ENCODE peak calls at places on chromosomes 3 and 15, in nine cellular contexts. One of them, this sample, is unnamed.

GRCh38 chr3:195906865-195907729 is 1.3 kb downstream of the TNK2 start:
- DNase-seq in left ventricle myocardium inferior: no peak
- DNase-seq in CD8-positive, alpha-beta T cell: peak; percentile 77
- DNase-seq in endodermal cell: peak; percentile 77
- DNase-seq in MCF 10A: no peak
- DNase-seq in WERI-Rb-1: no peak
- DNase-seq in Calu3: peak; percentile 60
- DNase-seq in AG09309: no peak
- DNase-seq in psoas muscle: peak; percentile 60
- DNase-seq in this sample: no peak

GRCh38 chr3:5389057-5389456 is 201.6 kb downstream of the EDEM1 start:
- DNase-seq in endodermal cell: no peak
- DNase-seq in psoas muscle: no peak
- DNase-seq in left ventricle myocardium inferior: no peak
- DNase-seq in WERI-Rb-1: no peak
- DNase-seq in MCF 10A: peak; percentile 43
- DNase-seq in CD8-positive, alpha-beta T cell: no peak
- DNase-seq in AG09309: no peak
- DNase-seq in Calu3: peak; percentile 78
- DNase-seq in this sample: peak; percentile 77

GRCh38 chr3:149016669-149017541 is 25.6 kb downstream of the GYG1 start:
- DNase-seq in WERI-Rb-1: no peak
- DNase-seq in left ventricle myocardium inferior: no peak
- DNase-seq in Calu3: no peak
- DNase-seq in psoas muscle: no peak
- DNase-seq in AG09309: peak; percentile 84
- DNase-seq in endodermal cell: no peak
- DNase-seq in CD8-positive, alpha-beta T cell: no peak
- DNase-seq in MCF 10A: peak; percentile 33
- DNase-seq in this sample: peak; percentile 41

GRCh38 chr15:31234815-31235214 is 91.8 kb upstream of the KLF13 start:
- DNase-seq in left ventricle myocardium inferior: no peak
- DNase-seq in AG09309: no peak
- DNase-seq in MCF 10A: no peak
- DNase-seq in endodermal cell: no peak
- DNase-seq in WERI-Rb-1: no peak
- DNase-seq in psoas muscle: no peak
- DNase-seq in Calu3: no peak
- DNase-seq in CD8-positive, alpha-beta T cell: no peak
- DNase-seq in this sample: no peak

GRCh38 chr3:4421121-4421520 is 45.9 kb downstream of the SUMF1 start:
- DNase-seq in MCF 10A: peak; percentile 23
- DNase-seq in Calu3: no peak
- DNase-seq in psoas muscle: no peak
- DNase-seq in endodermal cell: no peak
- DNase-seq in AG09309: no peak
- DNase-seq in WERI-Rb-1: no peak
- DNase-seq in left ventricle myocardium inferior: no peak
- DNase-seq in CD8-positive, alpha-beta T cell: no peak
- DNase-seq in this sample: peak; percentile 60

GRCh38 chr15:85759391-85759790 is 35.3 kb downstream of the KLHL25 start:
- DNase-seq in Calu3: no peak
- DNase-seq in endodermal cell: no peak
- DNase-seq in psoas muscle: no peak
- DNase-seq in MCF 10A: no peak
- DNase-seq in AG09309: no peak
- DNase-seq in left ventricle myocardium inferior: no peak
- DNase-seq in CD8-positive, alpha-beta T cell: no peak
- DNase-seq in WERI-Rb-1: no peak
- DNase-seq in this sample: no peak

GRCh38 chr15:60551147-60551780 is 72.3 kb upstream of the ICE2 start:
- DNase-seq in endodermal cell: no peak
- DNase-seq in Calu3: no peak
- DNase-seq in WERI-Rb-1: no peak
- DNase-seq in AG09309: no peak
- DNase-seq in CD8-positive, alpha-beta T cell: no peak
- DNase-seq in psoas muscle: no peak
- DNase-seq in left ventricle myocardium inferior: no peak
- DNase-seq in MCF 10A: no peak
- DNase-seq in this sample: no peak

GRCh38 chr3:37862712-37863551 is 1.3 kb downstream of the CTDSPL start:
- DNase-seq in left ventricle myocardium inferior: no peak
- DNase-seq in Calu3: peak; percentile 12
- DNase-seq in AG09309: no peak
- DNase-seq in CD8-positive, alpha-beta T cell: no peak
- DNase-seq in MCF 10A: peak; percentile 44
- DNase-seq in WERI-Rb-1: no peak
- DNase-seq in endodermal cell: peak; percentile 67
- DNase-seq in psoas muscle: peak; percentile 29
- DNase-seq in this sample: peak; percentile 9

GRCh38 chr15:22850055-22850454 is 11.6 kb downstream of the NIPA2 start:
- DNase-seq in CD8-positive, alpha-beta T cell: no peak
- DNase-seq in MCF 10A: no peak
- DNase-seq in WERI-Rb-1: no peak
- DNase-seq in psoas muscle: no peak
- DNase-seq in left ventricle myocardium inferior: no peak
- DNase-seq in AG09309: no peak
- DNase-seq in Calu3: no peak
- DNase-seq in endodermal cell: no peak
- DNase-seq in this sample: no peak

GRCh38 chr15:25740438-25741252 is 122.5 kb downstream of the ATP10A start:
- DNase-seq in MCF 10A: no peak
- DNase-seq in WERI-Rb-1: no peak
- DNase-seq in endodermal cell: no peak
- DNase-seq in CD8-positive, alpha-beta T cell: no peak
- DNase-seq in left ventricle myocardium inferior: no peak
- DNase-seq in Calu3: no peak
- DNase-seq in psoas muscle: no peak
- DNase-seq in AG09309: no peak
- DNase-seq in this sample: no peak

DNA sequence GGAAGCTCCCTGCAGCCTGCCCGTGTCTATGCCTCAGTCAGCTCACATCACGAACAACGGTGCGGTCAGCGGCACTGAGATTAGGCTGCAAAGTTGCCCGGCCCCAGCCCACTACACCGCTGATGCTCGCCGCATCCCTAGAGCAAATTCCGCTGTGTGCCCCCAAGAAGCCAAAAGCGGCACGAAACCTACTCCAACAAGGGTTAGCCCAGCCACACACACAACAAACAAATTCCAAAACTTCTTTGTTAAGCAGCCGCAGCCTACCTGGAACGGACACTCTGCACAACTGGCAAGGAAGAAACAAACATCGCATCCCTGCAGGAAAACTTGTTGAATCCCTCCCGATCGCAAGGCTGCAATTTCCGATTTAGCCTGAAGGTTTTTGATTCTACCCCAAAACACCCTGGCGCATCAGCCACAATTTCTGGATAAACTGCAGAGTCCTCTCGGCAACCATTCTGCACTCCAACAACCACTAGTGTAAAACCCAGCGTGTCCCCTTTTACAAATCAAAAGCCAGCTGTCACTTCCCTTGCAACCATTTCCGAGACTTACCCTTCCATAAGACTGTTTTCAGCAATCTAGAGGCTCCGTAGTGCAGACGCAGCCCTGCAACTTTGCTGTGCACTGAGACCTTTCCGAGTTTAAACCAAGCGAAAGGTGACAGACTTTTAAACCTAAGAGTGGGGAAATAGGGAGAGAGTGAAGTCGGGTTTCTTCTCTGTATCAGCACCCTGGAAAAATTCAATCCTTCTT is 425 bp downstream of the ROBO1 start:
- DNase-seq in CD8-positive, alpha-beta T cell: no peak
- DNase-seq in Calu3: no peak
- DNase-seq in psoas muscle: no peak
- DNase-seq in AG09309: no peak
- DNase-seq in endodermal cell: peak; percentile 72
- DNase-seq in left ventricle myocardium inferior: no peak
- DNase-seq in MCF 10A: no peak
- DNase-seq in WERI-Rb-1: no peak
- DNase-seq in this sample: no peak
- TF ChIP-seq CTCF in CD8-positive, alpha-beta T cell: no peak
- TF ChIP-seq CTCF in Calu3: no peak
- TF ChIP-seq CTCF in psoas muscle: no peak
- TF ChIP-seq CTCF in AG09309: no peak
- TF ChIP-seq CTCF in endodermal cell: peak; percentile 62
- TF ChIP-seq CTCF in left ventricle myocardium inferior: no peak
- TF ChIP-seq CTCF in MCF 10A: no peak
- TF ChIP-seq CTCF in WERI-Rb-1: no peak
- TF ChIP-seq CTCF in this sample: no peak

DNA sequence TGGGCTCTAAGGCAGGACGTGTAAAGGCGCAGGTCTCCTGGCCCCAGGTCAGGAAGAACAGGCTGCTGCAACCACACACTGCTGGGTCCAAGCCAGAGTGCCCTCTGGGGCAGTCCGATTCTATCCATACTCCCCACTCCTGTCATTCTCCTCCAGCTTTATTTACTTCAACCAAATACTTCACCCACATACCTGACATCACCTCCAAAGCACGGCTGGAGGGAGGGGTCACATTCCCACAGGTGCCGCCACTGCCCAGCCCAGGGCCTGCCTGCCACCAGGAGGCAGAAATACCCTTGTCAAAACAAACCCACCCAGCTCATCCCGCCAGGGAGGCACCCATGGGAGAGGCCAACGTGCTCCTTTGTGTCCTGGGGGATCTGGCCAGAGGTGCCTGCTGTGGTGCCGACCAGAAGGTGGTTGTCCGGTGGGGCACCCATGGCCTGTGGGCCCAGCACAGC is 100.4 kb downstream of the DAPK2 start:
- DNase-seq in psoas muscle: no peak
- DNase-seq in left ventricle myocardium inferior: no peak
- DNase-seq in CD8-positive, alpha-beta T cell: no peak
- DNase-seq in Calu3: peak; percentile 38
- DNase-seq in WERI-Rb-1: no peak
- DNase-seq in endodermal cell: peak; percentile 62
- DNase-seq in MCF 10A: peak; percentile 83
- DNase-seq in AG09309: no peak
- DNase-seq in this sample: peak; percentile 91
- TF ChIP-seq CTCF in psoas muscle: no peak
- TF ChIP-seq CTCF in left ventricle myocardium inferior: no peak
- TF ChIP-seq CTCF in CD8-positive, alpha-beta T cell: no peak
- TF ChIP-seq CTCF in Calu3: no peak
- TF ChIP-seq CTCF in WERI-Rb-1: no peak
- TF ChIP-seq CTCF in endodermal cell: no peak
- TF ChIP-seq CTCF in MCF 10A: peak; percentile 14
- TF ChIP-seq CTCF in AG09309: no peak
- TF ChIP-seq CTCF in this sample: no peak

GRCh38 chr3:28917895-28918294 is 363.0 kb upstream of the RBMS3 start:
- DNase-seq in Calu3: no peak
- DNase-seq in WERI-Rb-1: no peak
- DNase-seq in MCF 10A: no peak
- DNase-seq in endodermal cell: no peak
- DNase-seq in psoas muscle: no peak
- DNase-seq in left ventricle myocardium inferior: no peak
- DNase-seq in AG09309: no peak
- DNase-seq in CD8-positive, alpha-beta T cell: no peak
- DNase-seq in this sample: no peak

GRCh38 chr3:28912120-28912885 is 368.6 kb upstream of the RBMS3 start:
- DNase-seq in left ventricle myocardium inferior: no peak
- DNase-seq in Calu3: no peak
- DNase-seq in WERI-Rb-1: no peak
- DNase-seq in CD8-positive, alpha-beta T cell: no peak
- DNase-seq in MCF 10A: no peak
- DNase-seq in AG09309: no peak
- DNase-seq in endodermal cell: no peak
- DNase-seq in psoas muscle: no peak
- DNase-seq in this sample: no peak

GRCh38 chr3:28916713-28917499 is 364.0 kb upstream of the RBMS3 start:
- DNase-seq in WERI-Rb-1: peak; percentile 35
- DNase-seq in CD8-positive, alpha-beta T cell: no peak
- DNase-seq in psoas muscle: peak; percentile 48
- DNase-seq in MCF 10A: peak; percentile 57
- DNase-seq in endodermal cell: peak; percentile 63
- DNase-seq in Calu3: peak; percentile 2
- DNase-seq in AG09309: peak; percentile 25
- DNase-seq in left ventricle myocardium inferior: peak; percentile 54
- DNase-seq in this sample: peak; percentile 8

DNA sequence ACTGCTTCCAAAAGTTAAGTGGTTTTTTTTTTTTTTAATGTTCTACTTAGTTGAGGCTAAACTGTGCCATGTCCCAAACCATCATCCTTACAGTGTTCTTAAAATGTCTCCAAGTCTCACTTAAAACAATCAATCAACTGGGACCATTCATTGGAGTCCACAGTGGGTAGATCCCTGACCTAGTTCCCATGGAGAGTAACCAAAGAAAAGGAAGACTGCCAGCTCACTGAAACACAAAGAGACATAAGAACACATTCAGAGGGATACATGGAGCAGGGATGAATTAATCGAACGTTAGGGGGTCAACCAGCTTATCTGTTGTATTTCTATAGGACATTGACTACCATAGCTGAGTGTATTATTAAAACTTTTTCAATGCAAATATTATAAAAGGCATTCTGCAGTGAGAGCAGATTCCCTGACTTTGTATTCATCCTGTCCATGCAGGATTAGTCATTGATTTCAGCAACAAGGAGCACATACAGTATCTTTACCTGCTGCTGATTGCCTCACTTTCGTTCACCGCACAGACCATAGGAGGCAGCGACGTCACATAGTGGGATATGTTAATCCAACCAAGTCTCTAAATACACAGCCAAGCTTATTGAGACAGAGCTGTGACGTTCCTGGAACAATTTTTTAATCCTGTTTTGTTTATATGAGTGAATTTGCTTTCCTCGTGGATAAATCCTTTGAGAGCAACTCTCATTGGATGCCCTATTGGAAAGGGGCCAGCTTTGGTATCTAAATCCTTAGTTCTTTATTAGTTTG is 365.0 kb upstream of the RBMS3 start:
- DNase-seq in left ventricle myocardium inferior: no peak
- DNase-seq in endodermal cell: peak; percentile 76
- DNase-seq in WERI-Rb-1: peak; percentile 68
- DNase-seq in psoas muscle: no peak
- DNase-seq in CD8-positive, alpha-beta T cell: no peak
- DNase-seq in MCF 10A: peak; percentile 83
- DNase-seq in Calu3: peak; percentile 29
- DNase-seq in AG09309: peak; percentile 23
- DNase-seq in this sample: peak; percentile 17
- TF ChIP-seq CTCF in left ventricle myocardium inferior: no peak
- TF ChIP-seq CTCF in endodermal cell: peak; percentile 46
- TF ChIP-seq CTCF in WERI-Rb-1: peak; percentile 64
- TF ChIP-seq CTCF in psoas muscle: no peak
- TF ChIP-seq CTCF in CD8-positive, alpha-beta T cell: no peak
- TF ChIP-seq CTCF in MCF 10A: peak; percentile 8
- TF ChIP-seq CTCF in Calu3: no peak
- TF ChIP-seq CTCF in AG09309: peak; percentile 22
- TF ChIP-seq CTCF in this sample: no peak

DNA sequence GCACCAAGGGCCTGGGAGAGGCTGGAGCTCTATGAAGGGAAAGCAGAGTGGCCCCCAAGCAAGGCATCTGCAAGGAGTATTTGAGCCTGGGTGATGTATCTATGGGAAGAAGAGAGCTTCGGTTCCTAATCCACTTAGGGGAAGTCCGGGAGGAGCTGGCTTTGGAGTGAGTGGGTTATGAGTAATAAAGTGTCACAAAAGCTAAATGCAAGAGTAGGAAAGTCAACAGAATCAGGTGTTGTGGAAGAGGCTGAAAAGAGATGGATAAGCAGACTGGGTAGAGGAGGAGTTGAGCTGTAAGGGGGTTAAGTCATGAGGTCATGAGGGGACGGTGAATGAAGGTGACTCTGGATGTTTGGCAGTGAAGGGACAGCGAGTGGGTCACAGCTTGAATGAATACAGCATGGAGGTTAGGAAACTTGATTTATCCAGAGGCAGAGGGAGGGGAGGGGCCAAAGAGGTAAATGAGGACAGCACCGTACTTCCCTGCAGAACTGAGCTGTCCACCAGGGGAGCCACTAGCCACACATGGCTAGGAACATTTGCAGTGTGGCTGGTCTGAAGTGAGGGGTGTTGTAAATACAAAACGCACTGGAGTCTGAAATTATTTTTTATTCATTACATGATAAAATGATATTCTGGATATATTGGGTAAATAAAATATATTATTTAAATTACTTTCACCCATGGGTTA is 83.3 kb downstream of the ADCY5 start:
- DNase-seq in psoas muscle: no peak
- DNase-seq in CD8-positive, alpha-beta T cell: no peak
- DNase-seq in MCF 10A: peak; percentile 56
- DNase-seq in WERI-Rb-1: peak; percentile 79
- DNase-seq in Calu3: peak; percentile 26
- DNase-seq in left ventricle myocardium inferior: no peak
- DNase-seq in AG09309: no peak
- DNase-seq in endodermal cell: peak; percentile 88
- DNase-seq in this sample: peak; percentile 31
- TF ChIP-seq CTCF in psoas muscle: peak; percentile 16
- TF ChIP-seq CTCF in CD8-positive, alpha-beta T cell: no peak
- TF ChIP-seq CTCF in MCF 10A: peak; percentile 28
- TF ChIP-seq CTCF in WERI-Rb-1: peak; percentile 83
- TF ChIP-seq CTCF in Calu3: peak; percentile 17
- TF ChIP-seq CTCF in left ventricle myocardium inferior: peak; percentile 56
- TF ChIP-seq CTCF in AG09309: peak; percentile 38
- TF ChIP-seq CTCF in endodermal cell: peak; percentile 87
- TF ChIP-seq CTCF in this sample: peak; percentile 18